ENCODE peak calls at places on chromosome 14, in four cellular contexts. A is B cell; O is NCI-H774; C is CD4-positive, CD25-positive, alpha-beta regulatory T cell. B is an unnamed sample.
A peak's percentile ranks its signal among the peaks of the same experiment; 100 is the strongest.

GRCh38 chr14:79661762-79662161 is 549.5 kb downstream of the DIO2 start:
- DNase-seq in O (no peak), C (no peak), A (no peak), B (no peak)

GRCh38 chr14:100873083-100873482 is 30.4 kb downstream of the RTL1 start:
- DNase-seq in C (no peak), O (no peak), A (no peak), B (no peak)

GRCh38 chr14:76939015-76939742 is 89.3 kb downstream of the IRF2BPL start:
- DNase-seq in C (no peak), O (no peak), A (no peak), B (no peak)

GRCh38 chr14:53226553-53226952 is 73.4 kb upstream of the DDHD1 start:
- DNase-seq in A (no peak), C (no peak), O (no peak), B (peak; percentile 4)

GRCh38 chr14:85535916-85536834 is 6.2 kb downstream of the FLRT2 start:
- DNase-seq in A (no peak), C (no peak), O (no peak), B (peak; percentile 66)

GRCh38 chr14:50766338-50766886 is 64.5 kb downstream of the NIN start:
- DNase-seq in O (no peak), A (no peak), C (no peak), B (peak; percentile 87)

GRCh38 chr14:50056457-50056856 is 59.9 kb downstream of the VCPKMT start:
- DNase-seq in A (no peak), O (no peak), C (no peak), B (no peak)

GRCh38 chr14:23067847-23068791 is 10.8 kb upstream of the CDH24 start:
- DNase-seq in A (no peak), O (no peak), C (no peak), B (no peak)

GRCh38 chr14:63725786-63726185 is 2.1 kb downstream of the SGPP1 start:
- DNase-seq in A (no peak), O (no peak), C (no peak), B (no peak)

GRCh38 chr14:69171569-69171968 is 18.6 kb upstream of the DCAF5 start:
- DNase-seq in O (no peak), C (no peak), A (no peak), B (no peak)

GRCh38 chr14:81435578-81436295 is 35.6 kb upstream of the STON2 start:
- DNase-seq in A (no peak), O (peak; percentile 3), C (no peak), B (peak; percentile 11)

GRCh38 chr14:94132285-94132887 is 3.0 kb upstream of the IFI27L2 start:
- DNase-seq in C (peak; percentile 49), A (peak; percentile 49), O (peak; percentile 66), B (peak; percentile 68)

GRCh38 chr14:74579447-74580274 is 32.4 kb downstream of the LTBP2 start:
- DNase-seq in C (no peak), A (no peak), O (no peak), B (peak; percentile 71)

GRCh38 chr14:79992799-79993198 is 218.5 kb downstream of the DIO2 start:
- DNase-seq in O (no peak), C (no peak), A (no peak), B (no peak)